ENCODE peak calls at places on chromosomes 12 and 14, in eight cellular contexts. Y is C1 segment of cervical spinal cord; T is stimulated activated CD4-positive, alpha-beta T cell treated with anti-CD3 and anti-CD28 coated beads, Interleukin-1b, Interleukin-23, amount 100 ng/mL, for 48 hours; Q is NCI-H2171; J is dorsolateral prefrontal cortex; Z is T follicular helper cell; L is stomach; O is heart right ventricle. C is an unnamed sample.

GRCh38 chr14:74558655-74559054 is 53.4 kb downstream of the LTBP2 start:
- DNase-seq in Q (no peak), Z (no peak), T (no peak), L (no peak), O (no peak), J (no peak), Y (no peak), C (no peak)

GRCh38 chr12:48000878-48001321 is 3.4 kb downstream of the COL2A1 start:
- DNase-seq in Q (peak), L (no peak), T (no peak), J (no peak), O (peak), Z (no peak), Y (no peak), C (peak)

GRCh38 chr12:20646239-20646827 is 48.8 kb upstream of the SLCO1C1 start:
- DNase-seq in L (no peak), J (no peak), Q (no peak), O (no peak), Y (no peak), T (no peak), Z (no peak), C (peak)

GRCh38 chr14:71309756-71310155 is 402.5 kb downstream of the PCNX1 start:
- DNase-seq in Y (no peak), Z (no peak), L (no peak), J (no peak), O (no peak), T (no peak), Q (no peak), C (no peak)

GRCh38 chr12:6765634-6766581 is at the start of gene PTMS:
- DNase-seq in Y (peak), T (no peak), J (peak), O (peak), L (peak), Z (no peak), Q (peak), C (peak)

GRCh38 chr12:2169964-2170363 is 117.2 kb downstream of the CACNA1C start:
- DNase-seq in Q (no peak), Z (no peak), L (no peak), Y (no peak), O (no peak), J (no peak), T (no peak), C (no peak)

GRCh38 chr14:104856869-104857860 is 7.9 kb upstream of the CEP170B start:
- DNase-seq in Q (no peak), L (no peak), Y (peak), J (no peak), Z (no peak), T (no peak), O (no peak), C (no peak)

GRCh38 chr14:103078860-103079587 is 5.0 kb upstream of the LBHD2 start:
- DNase-seq in J (no peak), Y (no peak), O (no peak), Z (no peak), T (no peak), Q (no peak), L (no peak), C (no peak)

GRCh38 chr12:75848533-75848932 is 183.0 kb downstream of the PHLDA1 start:
- DNase-seq in Z (no peak), Q (no peak), O (no peak), J (no peak), Y (peak), T (no peak), L (no peak), C (no peak)

GRCh38 chr14:53683229-53683628 is 273.4 kb downstream of the BMP4 start:
- DNase-seq in O (no peak), Q (peak), L (no peak), Y (no peak), Z (no peak), T (no peak), J (no peak), C (no peak)

GRCh38 chr12:117027251-117028086 is 71.7 kb downstream of the TESC start:
- DNase-seq in Q (no peak), Z (no peak), J (no peak), O (no peak), Y (no peak), L (peak), T (no peak), C (no peak)

GRCh38 chr12:12803186-12803585 is 10.0 kb upstream of the DDX47 start:
- DNase-seq in O (peak), Y (no peak), T (peak), Q (no peak), Z (peak), L (peak), J (no peak), C (peak)

GRCh38 chr14:77638738-77639137 is 22.3 kb upstream of the SPTLC2 start:
- DNase-seq in Y (no peak), J (no peak), T (no peak), O (no peak), Z (no peak), Q (no peak), L (no peak), C (no peak)

GRCh38 chr12:6788972-6789905 is at the start of gene CD4:
- DNase-seq in L (no peak), Y (no peak), Q (no peak), O (peak), J (no peak), T (peak), Z (peak), C (no peak)

GRCh38 chr12:65685514-65685913 is 138.8 kb upstream of the HMGA2 start:
- DNase-seq in Q (no peak), O (no peak), L (no peak), Z (no peak), Y (no peak), T (no peak), J (no peak), C (peak)

GRCh38 chr14:68530443-68530842 is 262.4 kb downstream of the ZFP36L1 start:
- DNase-seq in L (no peak), O (no peak), Z (no peak), Q (no peak), T (no peak), J (no peak), Y (no peak), C (no peak)

GRCh38 chr14:36518586-36519430 is 1.2 kb downstream of the NKX2-1 start:
- DNase-seq in T (no peak), J (no peak), Z (no peak), O (no peak), Q (peak), Y (no peak), L (no peak), C (no peak)

GRCh38 chr14:38252066-38252710 is 3.7 kb downstream of the CLEC14A start:
- DNase-seq in Q (no peak), O (no peak), Y (no peak), T (no peak), L (no peak), Z (no peak), J (no peak), C (no peak)

GRCh38 chr14:55031190-55031589 is 4.2 kb downstream of the SOCS4 start:
- DNase-seq in T (no peak), Z (no peak), Q (no peak), L (no peak), J (no peak), Y (no peak), O (no peak), C (no peak)

GRCh38 chr14:22303589-22304195 is 285.3 kb downstream of the DAD1 start:
- DNase-seq in Q (peak), T (no peak), Y (no peak), J (no peak), L (no peak), Z (no peak), O (no peak), C (no peak)

GRCh38 chr14:25121342-25122129 is 71.6 kb upstream of the STXBP6 start:
- DNase-seq in Z (no peak), J (no peak), O (no peak), Y (no peak), Q (no peak), L (no peak), T (no peak), C (no peak)

GRCh38 chr12:93518725-93519124 is 51.4 kb downstream of the MRPL42 start:
- DNase-seq in J (no peak), L (no peak), Z (no peak), T (no peak), Q (no peak), Y (no peak), O (no peak), C (no peak)